ENCODE peak calls at places on chromosomes 6 and 20, in nine cellular contexts. One of them, this sample, is unnamed.
A peak's percentile ranks its signal among the peaks of the same experiment; 100 is the strongest.

GRCh38 chr6:129340983-129341382 is 369.0 kb downstream of the ARHGAP18 start:
- DNase-seq in K562: no peak
- DNase-seq in GM12892: no peak
- DNase-seq in stomach: no peak
- DNase-seq in HepG2: no peak
- DNase-seq in prostate gland: no peak
- DNase-seq in GM12878: no peak
- DNase-seq in suprapubic skin: peak; percentile 78
- DNase-seq in endothelial cell of umbilical vein: peak; percentile 90
- DNase-seq in this sample: no peak

GRCh38 chr6:169168302-169168630 is 85.4 kb downstream of the THBS2 start:
- DNase-seq in K562: no peak
- DNase-seq in GM12892: no peak
- DNase-seq in stomach: peak; percentile 4
- DNase-seq in HepG2: no peak
- DNase-seq in prostate gland: no peak
- DNase-seq in GM12878: no peak
- DNase-seq in suprapubic skin: no peak
- DNase-seq in endothelial cell of umbilical vein: no peak
- DNase-seq in this sample: no peak

GRCh38 chr6:144294016-144294415 is 8.9 kb downstream of the UTRN start:
- DNase-seq in K562: no peak
- DNase-seq in GM12892: no peak
- DNase-seq in stomach: no peak
- DNase-seq in HepG2: no peak
- DNase-seq in prostate gland: no peak
- DNase-seq in GM12878: no peak
- DNase-seq in suprapubic skin: no peak
- DNase-seq in endothelial cell of umbilical vein: peak; percentile 59
- DNase-seq in this sample: no peak

GRCh38 chr20:19211661-19212523 is 550 bp upstream of the SLC24A3 start:
- DNase-seq in K562: no peak
- DNase-seq in GM12892: no peak
- DNase-seq in stomach: peak; percentile 39
- DNase-seq in HepG2: no peak
- DNase-seq in prostate gland: peak; percentile 20
- DNase-seq in GM12878: no peak
- DNase-seq in suprapubic skin: no peak
- DNase-seq in endothelial cell of umbilical vein: no peak
- DNase-seq in this sample: peak; percentile 19

GRCh38 chr20:5402903-5403531 is 86.3 kb upstream of the PROKR2 start:
- DNase-seq in K562: peak; percentile 21
- DNase-seq in GM12892: peak; percentile 12
- DNase-seq in stomach: no peak
- DNase-seq in HepG2: peak; percentile 62
- DNase-seq in prostate gland: no peak
- DNase-seq in GM12878: no peak
- DNase-seq in suprapubic skin: no peak
- DNase-seq in endothelial cell of umbilical vein: peak; percentile 30
- DNase-seq in this sample: peak; percentile 9

GRCh38 chr20:25083773-25084615 is 2.1 kb upstream of the VSX1 start:
- DNase-seq in K562: no peak
- DNase-seq in GM12892: no peak
- DNase-seq in stomach: peak; percentile 48
- DNase-seq in HepG2: no peak
- DNase-seq in prostate gland: no peak
- DNase-seq in GM12878: no peak
- DNase-seq in suprapubic skin: no peak
- DNase-seq in endothelial cell of umbilical vein: no peak
- DNase-seq in this sample: peak; percentile 39

GRCh38 chr20:62734881-62735280 is 26.2 kb downstream of the NTSR1 start:
- DNase-seq in K562: no peak
- DNase-seq in GM12892: no peak
- DNase-seq in stomach: no peak
- DNase-seq in HepG2: no peak
- DNase-seq in prostate gland: no peak
- DNase-seq in GM12878: no peak
- DNase-seq in suprapubic skin: no peak
- DNase-seq in endothelial cell of umbilical vein: no peak
- DNase-seq in this sample: peak; percentile 6

GRCh38 chr20:62219992-62220665 is at the start of gene HRH3:
- DNase-seq in K562: peak; percentile 96
- DNase-seq in GM12892: peak; percentile 81
- DNase-seq in stomach: peak; percentile 53
- DNase-seq in HepG2: peak; percentile 41
- DNase-seq in prostate gland: no peak
- DNase-seq in GM12878: no peak
- DNase-seq in suprapubic skin: no peak
- DNase-seq in endothelial cell of umbilical vein: no peak
- DNase-seq in this sample: peak; percentile 25

GRCh38 chr20:58233881-58234528 is 5.6 kb upstream of the ANKRD60 start:
- DNase-seq in K562: peak; percentile 81
- DNase-seq in GM12892: no peak
- DNase-seq in stomach: no peak
- DNase-seq in HepG2: peak; percentile 34
- DNase-seq in prostate gland: no peak
- DNase-seq in GM12878: no peak
- DNase-seq in suprapubic skin: no peak
- DNase-seq in endothelial cell of umbilical vein: peak; percentile 41
- DNase-seq in this sample: peak; percentile 31

GRCh38 chr20:4956200-4956810 is 45.0 kb downstream of the SLC23A2 start:
- DNase-seq in K562: peak; percentile 39
- DNase-seq in GM12892: no peak
- DNase-seq in stomach: no peak
- DNase-seq in HepG2: peak; percentile 76
- DNase-seq in prostate gland: no peak
- DNase-seq in GM12878: no peak
- DNase-seq in suprapubic skin: no peak
- DNase-seq in endothelial cell of umbilical vein: peak; percentile 79
- DNase-seq in this sample: no peak

GRCh38 chr6:106146852-106147351 is 60.8 kb downstream of the PRDM1 start:
- DNase-seq in K562: peak; percentile 39
- DNase-seq in GM12892: no peak
- DNase-seq in stomach: no peak
- DNase-seq in HepG2: no peak
- DNase-seq in prostate gland: no peak
- DNase-seq in GM12878: no peak
- DNase-seq in suprapubic skin: no peak
- DNase-seq in endothelial cell of umbilical vein: no peak
- DNase-seq in this sample: no peak

GRCh38 chr6:30615219-30615957 is 1.7 kb downstream of the PPP1R10 start:
- DNase-seq in K562: no peak
- DNase-seq in GM12892: no peak
- DNase-seq in stomach: peak; percentile 38
- DNase-seq in HepG2: peak; percentile 83
- DNase-seq in prostate gland: peak; percentile 50
- DNase-seq in GM12878: no peak
- DNase-seq in suprapubic skin: no peak
- DNase-seq in endothelial cell of umbilical vein: peak; percentile 85
- DNase-seq in this sample: peak; percentile 41

GRCh38 chr6:113539202-113539601 is 317.9 kb upstream of the MARCKS start:
- DNase-seq in K562: no peak
- DNase-seq in GM12892: no peak
- DNase-seq in stomach: no peak
- DNase-seq in HepG2: no peak
- DNase-seq in prostate gland: no peak
- DNase-seq in GM12878: no peak
- DNase-seq in suprapubic skin: no peak
- DNase-seq in endothelial cell of umbilical vein: no peak
- DNase-seq in this sample: no peak

DNA sequence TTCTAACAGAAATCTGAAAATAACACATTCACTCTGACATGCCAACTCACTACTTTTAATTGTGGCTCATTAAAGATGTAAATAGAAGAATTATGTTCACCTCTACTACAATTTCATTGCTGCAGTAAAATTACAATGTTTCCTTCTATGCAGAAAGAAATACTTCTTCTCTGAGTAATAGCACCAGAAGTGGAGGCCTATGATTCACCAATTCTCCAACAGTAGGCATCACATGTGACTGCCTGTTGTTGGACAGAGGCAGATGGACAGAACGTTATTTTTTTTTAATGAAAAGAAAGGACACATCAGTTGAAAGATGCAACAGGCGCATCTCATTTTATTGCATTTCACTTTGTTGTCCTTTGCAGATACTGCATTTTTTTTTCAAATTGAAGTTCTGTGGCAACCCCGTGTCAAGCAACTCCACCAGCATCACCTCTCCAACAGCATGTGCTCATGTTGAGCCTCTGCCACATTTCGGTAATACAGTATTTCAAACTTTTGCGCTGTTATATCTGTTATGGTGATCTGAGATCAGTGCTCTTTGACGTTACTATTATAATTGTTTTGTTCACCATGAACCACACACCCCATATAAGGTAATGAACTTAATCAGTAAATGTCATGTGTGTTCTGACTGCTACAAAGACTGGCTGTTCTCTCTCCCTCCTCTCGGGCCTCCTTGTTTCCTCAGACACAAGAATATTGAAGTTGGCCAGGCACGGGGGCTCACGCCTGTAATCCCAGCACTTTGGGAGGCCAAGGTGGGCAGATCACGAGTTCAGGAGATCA is 121.4 kb downstream of the ATXN1 start:
- DNase-seq in K562: no peak
- DNase-seq in GM12892: no peak
- DNase-seq in stomach: no peak
- DNase-seq in HepG2: no peak
- DNase-seq in prostate gland: no peak
- DNase-seq in GM12878: no peak
- DNase-seq in suprapubic skin: no peak
- DNase-seq in endothelial cell of umbilical vein: peak; percentile 68
- DNase-seq in this sample: no peak
- TF ChIP-seq POLR2AphosphoS5 in K562: no peak
- TF ChIP-seq POLR2AphosphoS5 in GM12892: no peak
- TF ChIP-seq POLR2AphosphoS5 in stomach: no peak
- TF ChIP-seq POLR2AphosphoS5 in HepG2: no peak
- TF ChIP-seq POLR2AphosphoS5 in prostate gland: no peak
- TF ChIP-seq POLR2AphosphoS5 in GM12878: no peak
- TF ChIP-seq POLR2AphosphoS5 in suprapubic skin: no peak
- TF ChIP-seq POLR2AphosphoS5 in endothelial cell of umbilical vein: no peak
- TF ChIP-seq POLR2AphosphoS5 in this sample: no peak

GRCh38 chr20:49349078-49349477 is 71.2 kb upstream of the ZNFX1 start:
- DNase-seq in K562: no peak
- DNase-seq in GM12892: no peak
- DNase-seq in stomach: no peak
- DNase-seq in HepG2: no peak
- DNase-seq in prostate gland: no peak
- DNase-seq in GM12878: no peak
- DNase-seq in suprapubic skin: no peak
- DNase-seq in endothelial cell of umbilical vein: no peak
- DNase-seq in this sample: no peak
- TF ChIP-seq POLR2AphosphoS5 in K562: no peak
- TF ChIP-seq POLR2AphosphoS5 in GM12892: no peak
- TF ChIP-seq POLR2AphosphoS5 in stomach: no peak
- TF ChIP-seq POLR2AphosphoS5 in HepG2: no peak
- TF ChIP-seq POLR2AphosphoS5 in prostate gland: no peak
- TF ChIP-seq POLR2AphosphoS5 in GM12878: no peak
- TF ChIP-seq POLR2AphosphoS5 in suprapubic skin: no peak
- TF ChIP-seq POLR2AphosphoS5 in endothelial cell of umbilical vein: no peak
- TF ChIP-seq POLR2AphosphoS5 in this sample: no peak

GRCh38 chr6:109096198-109096597 is 891 bp downstream of the CEP57L1 start:
- DNase-seq in K562: no peak
- DNase-seq in GM12892: no peak
- DNase-seq in stomach: no peak
- DNase-seq in HepG2: no peak
- DNase-seq in prostate gland: no peak
- DNase-seq in GM12878: no peak
- DNase-seq in suprapubic skin: no peak
- DNase-seq in endothelial cell of umbilical vein: no peak
- DNase-seq in this sample: no peak

GRCh38 chr6:109095821-109096084 is 446 bp downstream of the CEP57L1 start:
- DNase-seq in K562: no peak
- DNase-seq in GM12892: no peak
- DNase-seq in stomach: no peak
- DNase-seq in HepG2: peak; percentile 20
- DNase-seq in prostate gland: no peak
- DNase-seq in GM12878: no peak
- DNase-seq in suprapubic skin: no peak
- DNase-seq in endothelial cell of umbilical vein: no peak
- DNase-seq in this sample: no peak

GRCh38 chr6:109095036-109095820 is at the start of gene CEP57L1:
- DNase-seq in K562: peak; percentile 73
- DNase-seq in GM12892: peak; percentile 52
- DNase-seq in stomach: peak; percentile 97
- DNase-seq in HepG2: peak; percentile 93
- DNase-seq in prostate gland: peak; percentile 93
- DNase-seq in GM12878: peak; percentile 88
- DNase-seq in suprapubic skin: peak; percentile 97
- DNase-seq in endothelial cell of umbilical vein: peak; percentile 99
- DNase-seq in this sample: peak; percentile 98

GRCh38 chr6:109093732-109094131 is 914 bp downstream of the SESN1 start:
- DNase-seq in K562: no peak
- DNase-seq in GM12892: no peak
- DNase-seq in stomach: no peak
- DNase-seq in HepG2: no peak
- DNase-seq in prostate gland: no peak
- DNase-seq in GM12878: no peak
- DNase-seq in suprapubic skin: no peak
- DNase-seq in endothelial cell of umbilical vein: peak; percentile 49
- DNase-seq in this sample: no peak

DNA sequence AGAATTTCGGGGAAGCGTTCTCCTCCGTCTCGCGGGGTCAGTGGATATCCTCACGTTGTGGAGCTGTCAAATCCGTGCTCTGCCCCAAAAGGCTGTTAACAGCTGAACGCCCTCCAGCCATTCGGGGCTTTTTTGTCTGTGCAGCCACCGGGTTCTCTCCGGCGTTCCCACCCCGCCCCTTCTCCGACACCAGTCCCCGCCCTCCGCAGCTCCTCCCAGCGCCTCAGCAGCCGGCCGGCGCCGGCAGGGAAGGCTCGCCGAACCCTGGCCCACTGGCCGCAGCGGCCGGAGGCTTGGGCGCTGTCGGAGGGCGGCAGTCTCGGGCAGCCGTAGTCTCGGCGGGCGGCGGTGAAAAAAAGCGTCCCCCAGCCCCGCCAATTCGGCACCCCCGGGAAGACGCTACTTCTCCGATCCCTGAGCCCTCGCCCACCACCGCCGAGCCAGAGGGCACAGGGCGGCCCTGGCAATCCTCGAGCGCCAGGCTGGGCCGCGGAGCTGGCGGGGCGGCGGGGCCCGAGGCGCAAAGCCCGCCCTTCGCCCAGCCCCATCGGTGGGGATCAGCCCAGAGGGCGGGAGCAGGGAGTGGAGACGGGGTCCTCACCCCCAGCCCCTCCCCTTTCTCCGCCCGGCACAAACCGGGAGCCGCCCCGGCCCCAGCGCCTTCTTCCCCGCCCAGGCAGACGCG is at the start of gene SESN1:
- DNase-seq in K562: peak; percentile 91
- DNase-seq in GM12892: peak; percentile 69
- DNase-seq in stomach: peak; percentile 93
- DNase-seq in HepG2: peak; percentile 76
- DNase-seq in prostate gland: peak; percentile 90
- DNase-seq in GM12878: peak; percentile 43
- DNase-seq in suprapubic skin: peak; percentile 96
- DNase-seq in endothelial cell of umbilical vein: peak; percentile 88
- DNase-seq in this sample: peak; percentile 94
- TF ChIP-seq POLR2AphosphoS5 in K562: peak; percentile 41
- TF ChIP-seq POLR2AphosphoS5 in GM12892: no peak
- TF ChIP-seq POLR2AphosphoS5 in stomach: peak; percentile 67
- TF ChIP-seq POLR2AphosphoS5 in HepG2: no peak
- TF ChIP-seq POLR2AphosphoS5 in prostate gland: no peak
- TF ChIP-seq POLR2AphosphoS5 in GM12878: peak; percentile 43
- TF ChIP-seq POLR2AphosphoS5 in suprapubic skin: peak; percentile 72
- TF ChIP-seq POLR2AphosphoS5 in endothelial cell of umbilical vein: peak; percentile 47
- TF ChIP-seq POLR2AphosphoS5 in this sample: peak; percentile 97

GRCh38 chr6:3230275-3231212 is 3.1 kb upstream of the TUBB2B start:
- DNase-seq in K562: no peak
- DNase-seq in GM12892: no peak
- DNase-seq in stomach: no peak
- DNase-seq in HepG2: no peak
- DNase-seq in prostate gland: no peak
- DNase-seq in GM12878: no peak
- DNase-seq in suprapubic skin: no peak
- DNase-seq in endothelial cell of umbilical vein: peak; percentile 8
- DNase-seq in this sample: no peak
- TF ChIP-seq POLR2AphosphoS5 in K562: no peak
- TF ChIP-seq POLR2AphosphoS5 in GM12892: no peak
- TF ChIP-seq POLR2AphosphoS5 in stomach: no peak
- TF ChIP-seq POLR2AphosphoS5 in HepG2: no peak
- TF ChIP-seq POLR2AphosphoS5 in prostate gland: no peak
- TF ChIP-seq POLR2AphosphoS5 in GM12878: no peak
- TF ChIP-seq POLR2AphosphoS5 in suprapubic skin: no peak
- TF ChIP-seq POLR2AphosphoS5 in endothelial cell of umbilical vein: no peak
- TF ChIP-seq POLR2AphosphoS5 in this sample: no peak

This sample was measured in transverse colon.